ENCODE peak calls at places on chromosomes 5 and 9, in six cellular contexts. Q is GM12892, X is H1, O is HepG2, K is K562, Z is GM12878. G is an unnamed sample.

GRCh38 chr9:125763373-125763772 is 16.2 kb downstream of the PBX3 start:
- DNase-seq in Q (no peak), X (no peak), O (peak), K (peak), Z (no peak), G (no peak)

GRCh38 chr5:148735301-148735700 is 81.0 kb upstream of the HTR4 start:
- DNase-seq in Q (no peak), X (no peak), O (no peak), K (no peak), Z (no peak), G (no peak)

GRCh38 chr5:84343171-84343570 is 41.5 kb downstream of the EDIL3 start:
- DNase-seq in Q (no peak), X (no peak), O (no peak), K (no peak), Z (no peak), G (no peak)

GRCh38 chr9:94700445-94700844 is 26.1 kb upstream of the AOPEP start:
- DNase-seq in Q (no peak), X (no peak), O (no peak), K (no peak), Z (no peak), G (no peak)

GRCh38 chr5:78162253-78162862 is 132.1 kb downstream of the AP3B1 start:
- DNase-seq in Q (no peak), X (no peak), O (peak), K (peak), Z (no peak), G (no peak)

GRCh38 chr9:122158202-122158601 is 1.4 kb downstream of the NDUFA8 start:
- DNase-seq in Q (peak), X (peak), O (peak), K (peak), Z (no peak), G (peak)

GRCh38 chr5:102090770-102091169 is 205.3 kb downstream of the SLCO4C1 start:
- DNase-seq in Q (no peak), X (no peak), O (peak), K (peak), Z (no peak), G (peak)

GRCh38 chr5:171295299-171295698 is 13.7 kb upstream of the TLX3 start:
- DNase-seq in Q (no peak), X (no peak), O (no peak), K (no peak), Z (no peak), G (no peak)

GRCh38 chr5:6504677-6505414 is 56.2 kb downstream of the UBE2QL1 start:
- DNase-seq in Q (no peak), X (no peak), O (no peak), K (no peak), Z (no peak), G (no peak)

GRCh38 chr5:123754167-123754840 is 242.3 kb downstream of the CSNK1G3 start:
- DNase-seq in Q (no peak), X (no peak), O (no peak), K (no peak), Z (no peak), G (no peak)

GRCh38 chr5:155069961-155070360 is 56.4 kb downstream of the KIF4B start:
- DNase-seq in Q (no peak), X (no peak), O (no peak), K (no peak), Z (no peak), G (no peak)

GRCh38 chr9:136995772-136996308 is 528 bp downstream of the CLIC3 start:
- DNase-seq in Q (no peak), X (no peak), O (no peak), K (no peak), Z (no peak), G (no peak)

GRCh38 chr5:110623875-110624274 is 102.6 kb downstream of the TMEM232 start:
- DNase-seq in Q (no peak), X (no peak), O (no peak), K (no peak), Z (no peak), G (no peak)

GRCh38 chr5:119360905-119361605 is 5.2 kb downstream of the TNFAIP8 start:
- DNase-seq in Q (no peak), X (no peak), O (no peak), K (no peak), Z (no peak), G (no peak)

GRCh38 chr9:77512876-77513275 is 135.2 kb downstream of the GNA14 start:
- DNase-seq in Q (no peak), X (no peak), O (peak), K (no peak), Z (no peak), G (no peak)

GRCh38 chr5:142722896-142723295 is 37.0 kb upstream of the FGF1 start:
- DNase-seq in Q (no peak), X (no peak), O (no peak), K (no peak), Z (no peak), G (no peak)

GRCh38 chr5:34563951-34564705 is 92.0 kb upstream of the RAI14 start:
- DNase-seq in Q (no peak), X (no peak), O (no peak), K (peak), Z (no peak), G (no peak)

GRCh38 chr9:83537331-83538171 is 650 bp downstream of the FRMD3 start:
- DNase-seq in Q (no peak), X (no peak), O (no peak), K (no peak), Z (no peak), G (no peak)

GRCh38 chr9:23665635-23666034 is 160.4 kb downstream of the ELAVL2 start:
- DNase-seq in Q (no peak), X (no peak), O (no peak), K (no peak), Z (no peak), G (no peak)

GRCh38 chr5:131679911-131680310 is 44.9 kb upstream of the RAPGEF6 start:
- DNase-seq in Q (no peak), X (no peak), O (no peak), K (no peak), Z (no peak), G (no peak)

GRCh38 chr9:82549174-82549821 is 513.6 kb downstream of the RASEF start:
- DNase-seq in Q (no peak), X (no peak), O (peak), K (no peak), Z (no peak), G (no peak)

GRCh38 chr5:141250576-141250975 is 5.4 kb downstream of the PCDHB15 start:
- DNase-seq in Q (no peak), X (no peak), O (no peak), K (no peak), Z (no peak), G (no peak)

GRCh38 chr5:24864244-24864643 is 219.5 kb upstream of the CDH10 start:
- DNase-seq in Q (no peak), X (no peak), O (no peak), K (no peak), Z (no peak), G (no peak)

GRCh38 chr9:36818965-36819870 is 214.8 kb downstream of the PAX5 start:
- DNase-seq in Q (no peak), X (no peak), O (no peak), K (no peak), Z (no peak), G (no peak)
- TF ChIP-seq POLR2AphosphoS5 in Q (no peak), X (no peak), O (no peak), K (no peak), Z (no peak), G (no peak)

GRCh38 chr9:134323741-134324358 is 2.4 kb upstream of the RXRA start:
- DNase-seq in Q (no peak), X (no peak), O (peak), K (peak), Z (no peak), G (no peak)
- TF ChIP-seq POLR2A in Q (no peak), X (no peak), O (peak), K (no peak), Z (no peak), G (no peak)

GRCh38 chr9:128073260-128073886 is 5.3 kb downstream of the SLC25A25 start:
- DNase-seq in Q (no peak), X (no peak), O (peak), K (no peak), Z (no peak), G (no peak)
- TF ChIP-seq TAF1 in Q (no peak), X (no peak), O (no peak), K (no peak), Z (no peak), G (no peak)

DNA sequence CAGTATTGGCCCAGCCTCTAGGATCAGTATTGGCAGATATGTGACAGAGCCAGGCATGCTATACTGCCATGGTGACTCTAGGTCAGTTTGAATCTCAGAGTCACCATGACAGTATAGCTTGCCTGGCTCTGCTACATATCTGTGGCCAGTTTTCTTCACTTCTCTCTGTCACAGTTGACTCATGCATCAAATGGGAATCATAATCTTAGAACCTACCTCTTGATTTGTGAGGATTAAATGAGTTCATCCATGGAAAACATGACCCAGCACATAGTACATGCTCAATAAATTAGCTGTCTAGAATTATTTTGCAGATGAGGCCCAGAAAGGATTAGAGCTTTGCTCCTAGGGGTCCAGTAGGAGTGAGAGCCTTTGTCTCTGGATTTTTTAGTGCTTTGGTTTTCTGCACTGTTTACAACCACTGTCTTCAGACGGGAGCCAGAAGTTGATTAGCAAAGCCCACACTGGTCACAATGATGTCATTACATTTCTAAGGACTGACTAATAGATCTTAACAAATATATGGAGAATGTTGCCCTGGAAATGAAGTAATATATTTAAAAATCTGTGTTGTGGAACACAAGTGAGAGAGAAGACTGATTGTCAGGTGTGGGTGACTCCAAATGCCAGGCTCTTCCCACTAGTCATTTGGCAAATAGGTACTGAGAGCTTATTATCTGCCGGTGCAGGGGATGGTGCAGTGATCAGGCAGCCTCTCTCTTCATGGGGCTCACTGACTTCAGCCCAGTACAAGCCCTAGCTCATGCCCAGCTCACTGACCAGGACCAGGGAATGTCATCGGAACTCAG is 76.0 kb downstream of the COL15A1 start:
- DNase-seq in Q (no peak), X (no peak), O (no peak), K (no peak), Z (no peak), G (no peak)
- TF ChIP-seq POLR2AphosphoS5 in Q (no peak), X (no peak), O (no peak), K (no peak), Z (no peak), G (no peak)

GRCh38 chr5:105565531-105565930 is 2002.9 kb upstream of the NUDT12 start:
- DNase-seq in Q (no peak), X (no peak), O (no peak), K (no peak), Z (no peak), G (no peak)

DNA sequence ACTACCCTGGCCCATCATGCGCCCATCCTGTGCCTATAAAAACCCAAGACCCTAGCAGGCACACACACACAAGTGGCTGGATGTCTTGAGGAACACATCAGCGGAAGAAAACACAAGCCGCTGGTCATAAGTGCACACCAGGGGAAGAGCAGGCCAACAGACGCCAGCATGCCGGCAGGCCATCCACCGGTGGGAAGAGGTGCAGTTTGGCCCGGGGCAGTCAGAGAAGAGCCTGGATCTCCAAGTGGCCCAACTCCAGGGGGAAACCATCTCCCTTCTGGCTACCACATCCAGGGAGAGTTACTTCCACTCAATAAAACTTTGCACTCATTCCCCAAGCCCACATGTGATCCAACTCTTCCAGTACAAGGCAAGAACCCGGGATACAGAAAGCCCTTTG is 2001.3 kb upstream of the NUDT12 start:
- DNase-seq in Q (no peak), X (no peak), O (no peak), K (no peak), Z (no peak), G (no peak)
- TF ChIP-seq POLR2A in Q (no peak), X (no peak), O (no peak), K (no peak), Z (no peak), G (no peak)

DNA sequence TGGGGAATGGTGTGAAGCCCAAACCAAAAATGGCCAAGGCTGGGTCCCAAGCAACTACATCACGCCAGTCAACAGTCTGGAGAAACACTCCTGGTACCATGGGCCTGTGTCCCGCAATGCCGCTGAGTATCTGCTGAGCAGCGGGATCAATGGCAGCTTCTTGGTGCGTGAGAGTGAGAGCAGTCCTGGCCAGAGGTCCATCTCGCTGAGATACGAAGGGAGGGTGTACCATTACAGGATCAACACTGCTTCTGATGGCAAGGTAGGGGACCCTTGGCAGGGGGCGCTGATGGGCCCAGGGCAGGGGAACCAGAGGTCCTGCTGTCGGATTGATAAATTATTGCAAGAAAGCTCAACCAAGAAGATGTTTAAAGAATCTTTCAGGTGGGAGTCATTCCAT is 19.8 kb downstream of the ABL1 start:
- DNase-seq in Q (no peak), X (no peak), O (no peak), K (no peak), Z (no peak), G (no peak)
- TF ChIP-seq TAF1 in Q (no peak), X (no peak), O (no peak), K (no peak), Z (no peak), G (no peak)

GRCh38 chr9:130236436-130236985 is 29.0 kb upstream of the HMCN2 start:
- DNase-seq in Q (no peak), X (no peak), O (no peak), K (no peak), Z (no peak), G (no peak)

GRCh38 chr9:130235558-130236435 is 29.8 kb upstream of the HMCN2 start:
- DNase-seq in Q (peak), X (no peak), O (peak), K (peak), Z (no peak), G (peak)

GRCh38 chr9:130239363-130239695 is 26.2 kb upstream of the HMCN2 start:
- DNase-seq in Q (no peak), X (no peak), O (no peak), K (no peak), Z (no peak), G (no peak)

GRCh38 chr9:130237763-130238524 is 27.6 kb upstream of the HMCN2 start:
- DNase-seq in Q (no peak), X (no peak), O (no peak), K (no peak), Z (no peak), G (no peak)

GRCh38 chr9:130237071-130237470 is 28.5 kb upstream of the HMCN2 start:
- DNase-seq in Q (no peak), X (no peak), O (no peak), K (no peak), Z (no peak), G (no peak)
- TF ChIP-seq POLR2AphosphoS5 in Q (no peak), X (no peak), O (no peak), K (no peak), Z (no peak), G (no peak)

DNA sequence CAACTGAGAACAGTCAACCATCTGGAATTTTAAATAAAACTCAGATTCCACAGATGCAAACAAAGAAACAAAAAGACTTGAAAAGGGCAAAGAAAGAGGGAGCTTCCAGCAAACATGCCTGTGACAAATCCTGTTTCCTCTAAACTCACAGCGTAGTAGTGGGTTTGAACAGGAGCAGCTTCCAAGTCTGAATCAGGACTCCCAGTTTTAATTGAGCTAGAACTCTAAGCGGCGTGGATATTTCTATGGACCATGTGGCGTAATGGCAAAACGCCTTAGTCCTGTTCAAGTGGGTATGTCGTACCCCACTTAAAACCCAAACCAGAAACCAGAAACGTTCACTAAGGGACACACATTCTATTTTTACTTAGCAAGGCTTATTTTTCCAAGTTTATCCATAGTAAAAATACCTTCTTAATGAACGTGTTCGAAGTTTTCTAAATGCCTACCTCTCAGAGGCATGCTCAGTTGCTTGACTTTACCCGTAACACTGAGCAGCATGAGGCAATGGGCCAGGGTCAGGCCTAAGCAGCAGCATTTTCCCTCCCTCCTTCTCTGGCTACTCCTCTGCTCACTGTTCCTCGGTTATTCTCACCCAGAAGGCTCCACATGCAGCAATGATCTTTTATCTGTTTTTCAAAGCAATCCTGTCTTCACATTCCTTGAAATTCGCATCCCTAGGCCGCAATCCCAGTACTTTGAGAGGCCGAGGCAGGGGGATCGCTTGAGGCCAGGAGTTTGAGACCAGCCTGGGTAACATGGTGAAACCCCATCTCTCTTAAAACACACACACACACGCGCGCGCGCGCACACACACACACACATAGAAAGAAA is 77.9 kb downstream of the FNBP1 start:
- DNase-seq in Q (no peak), X (no peak), O (no peak), K (no peak), Z (no peak), G (no peak)
- TF ChIP-seq POLR2A in Q (no peak), X (no peak), O (no peak), K (no peak), Z (no peak), G (peak)

G was measured in GM12891.